ENCODE peak calls at places on chromosomes 16 and 17, in ten cellular contexts. One of them, this sample, is unnamed.
A peak's percentile ranks its signal among the peaks of the same experiment; 100 is the strongest.

GRCh38 chr17:48048321-48049140 is at the start of gene NFE2L1:
- DNase-seq in stimulated activated CD4-positive, alpha-beta T cell treated with anti-CD3 and anti-CD28 coated beads, Interleukin-1b, Interleukin-23, amount 100 ng/mL, for 24 hours: no peak
- DNase-seq in activated CD4-positive, alpha-beta T cell treated with anti-CD3 and anti-CD28 coated beads, Interleukin-2, amount 10 ng/mL, durations not matched to agents 7 days and 5 days: peak; percentile 33
- DNase-seq in BE2C: peak; percentile 91
- DNase-seq in HTR-8/SVneo: peak; percentile 98
- DNase-seq in mucosa of gallbladder: peak; percentile 88
- DNase-seq in EH: peak; percentile 94
- DNase-seq in T follicular helper cell: no peak
- DNase-seq in GF-D8: peak; percentile 70
- DNase-seq in CD8-positive, alpha-beta memory T cell: peak; percentile 25
- DNase-seq in this sample: peak; percentile 90

GRCh38 chr16:84292032-84292431 is 2.6 kb upstream of the WFDC1 start:
- DNase-seq in BE2C: no peak
- DNase-seq in GF-D8: no peak
- DNase-seq in activated CD4-positive, alpha-beta T cell treated with anti-CD3 and anti-CD28 coated beads, Interleukin-2, amount 10 ng/mL, durations not matched to agents 7 days and 5 days: no peak
- DNase-seq in mucosa of gallbladder: no peak
- DNase-seq in CD8-positive, alpha-beta memory T cell: no peak
- DNase-seq in HTR-8/SVneo: no peak
- DNase-seq in T follicular helper cell: no peak
- DNase-seq in stimulated activated CD4-positive, alpha-beta T cell treated with anti-CD3 and anti-CD28 coated beads, Interleukin-1b, Interleukin-23, amount 100 ng/mL, for 24 hours: no peak
- DNase-seq in EH: peak; percentile 66
- DNase-seq in this sample: no peak

GRCh38 chr17:21679256-21680146 is 12.8 kb upstream of the KCNJ18 start:
- DNase-seq in GF-D8: no peak
- DNase-seq in CD8-positive, alpha-beta memory T cell: no peak
- DNase-seq in mucosa of gallbladder: no peak
- DNase-seq in activated CD4-positive, alpha-beta T cell treated with anti-CD3 and anti-CD28 coated beads, Interleukin-2, amount 10 ng/mL, durations not matched to agents 7 days and 5 days: no peak
- DNase-seq in stimulated activated CD4-positive, alpha-beta T cell treated with anti-CD3 and anti-CD28 coated beads, Interleukin-1b, Interleukin-23, amount 100 ng/mL, for 24 hours: no peak
- DNase-seq in BE2C: no peak
- DNase-seq in HTR-8/SVneo: no peak
- DNase-seq in T follicular helper cell: no peak
- DNase-seq in EH: no peak
- DNase-seq in this sample: no peak

GRCh38 chr17:78347453-78347852 is 12.4 kb downstream of the SOCS3 start:
- DNase-seq in T follicular helper cell: no peak
- DNase-seq in GF-D8: no peak
- DNase-seq in EH: no peak
- DNase-seq in stimulated activated CD4-positive, alpha-beta T cell treated with anti-CD3 and anti-CD28 coated beads, Interleukin-1b, Interleukin-23, amount 100 ng/mL, for 24 hours: no peak
- DNase-seq in CD8-positive, alpha-beta memory T cell: no peak
- DNase-seq in mucosa of gallbladder: no peak
- DNase-seq in activated CD4-positive, alpha-beta T cell treated with anti-CD3 and anti-CD28 coated beads, Interleukin-2, amount 10 ng/mL, durations not matched to agents 7 days and 5 days: no peak
- DNase-seq in BE2C: no peak
- DNase-seq in HTR-8/SVneo: no peak
- DNase-seq in this sample: no peak

GRCh38 chr16:46763147-46763546 is 15.0 kb upstream of the MYLK3 start:
- DNase-seq in activated CD4-positive, alpha-beta T cell treated with anti-CD3 and anti-CD28 coated beads, Interleukin-2, amount 10 ng/mL, durations not matched to agents 7 days and 5 days: no peak
- DNase-seq in GF-D8: no peak
- DNase-seq in T follicular helper cell: no peak
- DNase-seq in EH: no peak
- DNase-seq in BE2C: peak; percentile 31
- DNase-seq in CD8-positive, alpha-beta memory T cell: no peak
- DNase-seq in mucosa of gallbladder: no peak
- DNase-seq in stimulated activated CD4-positive, alpha-beta T cell treated with anti-CD3 and anti-CD28 coated beads, Interleukin-1b, Interleukin-23, amount 100 ng/mL, for 24 hours: no peak
- DNase-seq in HTR-8/SVneo: no peak
- DNase-seq in this sample: peak; percentile 35

GRCh38 chr16:86421995-86422394 is 88.3 kb upstream of the FOXF1 start:
- DNase-seq in EH: no peak
- DNase-seq in HTR-8/SVneo: no peak
- DNase-seq in T follicular helper cell: no peak
- DNase-seq in BE2C: no peak
- DNase-seq in activated CD4-positive, alpha-beta T cell treated with anti-CD3 and anti-CD28 coated beads, Interleukin-2, amount 10 ng/mL, durations not matched to agents 7 days and 5 days: no peak
- DNase-seq in mucosa of gallbladder: no peak
- DNase-seq in CD8-positive, alpha-beta memory T cell: no peak
- DNase-seq in GF-D8: no peak
- DNase-seq in stimulated activated CD4-positive, alpha-beta T cell treated with anti-CD3 and anti-CD28 coated beads, Interleukin-1b, Interleukin-23, amount 100 ng/mL, for 24 hours: no peak
- DNase-seq in this sample: no peak

GRCh38 chr16:15461376-15461775 is 27.0 kb downstream of the BMERB1 start:
- DNase-seq in T follicular helper cell: no peak
- DNase-seq in GF-D8: no peak
- DNase-seq in CD8-positive, alpha-beta memory T cell: no peak
- DNase-seq in mucosa of gallbladder: no peak
- DNase-seq in EH: no peak
- DNase-seq in BE2C: no peak
- DNase-seq in activated CD4-positive, alpha-beta T cell treated with anti-CD3 and anti-CD28 coated beads, Interleukin-2, amount 10 ng/mL, durations not matched to agents 7 days and 5 days: no peak
- DNase-seq in HTR-8/SVneo: no peak
- DNase-seq in stimulated activated CD4-positive, alpha-beta T cell treated with anti-CD3 and anti-CD28 coated beads, Interleukin-1b, Interleukin-23, amount 100 ng/mL, for 24 hours: no peak
- DNase-seq in this sample: no peak

GRCh38 chr17:42252528-42253172 is 23.5 kb downstream of the STAT5B start:
- DNase-seq in BE2C: no peak
- DNase-seq in CD8-positive, alpha-beta memory T cell: no peak
- DNase-seq in stimulated activated CD4-positive, alpha-beta T cell treated with anti-CD3 and anti-CD28 coated beads, Interleukin-1b, Interleukin-23, amount 100 ng/mL, for 24 hours: no peak
- DNase-seq in EH: peak; percentile 74
- DNase-seq in activated CD4-positive, alpha-beta T cell treated with anti-CD3 and anti-CD28 coated beads, Interleukin-2, amount 10 ng/mL, durations not matched to agents 7 days and 5 days: no peak
- DNase-seq in T follicular helper cell: no peak
- DNase-seq in mucosa of gallbladder: no peak
- DNase-seq in GF-D8: no peak
- DNase-seq in HTR-8/SVneo: peak; percentile 59
- DNase-seq in this sample: peak; percentile 80

GRCh38 chr17:954431-955164 is 25.0 kb downstream of the NXN start:
- DNase-seq in activated CD4-positive, alpha-beta T cell treated with anti-CD3 and anti-CD28 coated beads, Interleukin-2, amount 10 ng/mL, durations not matched to agents 7 days and 5 days: no peak
- DNase-seq in mucosa of gallbladder: peak; percentile 26
- DNase-seq in EH: peak; percentile 68
- DNase-seq in BE2C: no peak
- DNase-seq in stimulated activated CD4-positive, alpha-beta T cell treated with anti-CD3 and anti-CD28 coated beads, Interleukin-1b, Interleukin-23, amount 100 ng/mL, for 24 hours: no peak
- DNase-seq in CD8-positive, alpha-beta memory T cell: no peak
- DNase-seq in GF-D8: no peak
- DNase-seq in HTR-8/SVneo: peak; percentile 84
- DNase-seq in T follicular helper cell: no peak
- DNase-seq in this sample: peak; percentile 40

GRCh38 chr16:58128181-58128631 is 975 bp downstream of the CFAP20 start:
- DNase-seq in EH: no peak
- DNase-seq in mucosa of gallbladder: no peak
- DNase-seq in GF-D8: no peak
- DNase-seq in activated CD4-positive, alpha-beta T cell treated with anti-CD3 and anti-CD28 coated beads, Interleukin-2, amount 10 ng/mL, durations not matched to agents 7 days and 5 days: no peak
- DNase-seq in HTR-8/SVneo: no peak
- DNase-seq in stimulated activated CD4-positive, alpha-beta T cell treated with anti-CD3 and anti-CD28 coated beads, Interleukin-1b, Interleukin-23, amount 100 ng/mL, for 24 hours: no peak
- DNase-seq in T follicular helper cell: no peak
- DNase-seq in CD8-positive, alpha-beta memory T cell: no peak
- DNase-seq in BE2C: no peak
- DNase-seq in this sample: peak; percentile 22

GRCh38 chr17:49694847-49695697 is 12.7 kb downstream of the SLC35B1 start:
- DNase-seq in stimulated activated CD4-positive, alpha-beta T cell treated with anti-CD3 and anti-CD28 coated beads, Interleukin-1b, Interleukin-23, amount 100 ng/mL, for 24 hours: peak; percentile 56
- DNase-seq in CD8-positive, alpha-beta memory T cell: peak; percentile 50
- DNase-seq in mucosa of gallbladder: peak; percentile 60
- DNase-seq in EH: peak; percentile 35
- DNase-seq in BE2C: peak; percentile 58
- DNase-seq in HTR-8/SVneo: peak; percentile 57
- DNase-seq in T follicular helper cell: peak; percentile 44
- DNase-seq in GF-D8: no peak
- DNase-seq in activated CD4-positive, alpha-beta T cell treated with anti-CD3 and anti-CD28 coated beads, Interleukin-2, amount 10 ng/mL, durations not matched to agents 7 days and 5 days: peak; percentile 73
- DNase-seq in this sample: peak; percentile 28

GRCh38 chr17:81349397-81350319 is 45.6 kb upstream of the BAHCC1 start:
- DNase-seq in T follicular helper cell: no peak
- DNase-seq in GF-D8: no peak
- DNase-seq in EH: peak; percentile 50
- DNase-seq in BE2C: peak; percentile 60
- DNase-seq in stimulated activated CD4-positive, alpha-beta T cell treated with anti-CD3 and anti-CD28 coated beads, Interleukin-1b, Interleukin-23, amount 100 ng/mL, for 24 hours: no peak
- DNase-seq in HTR-8/SVneo: peak; percentile 78
- DNase-seq in activated CD4-positive, alpha-beta T cell treated with anti-CD3 and anti-CD28 coated beads, Interleukin-2, amount 10 ng/mL, durations not matched to agents 7 days and 5 days: no peak
- DNase-seq in mucosa of gallbladder: no peak
- DNase-seq in CD8-positive, alpha-beta memory T cell: no peak
- DNase-seq in this sample: peak; percentile 38

GRCh38 chr16:30659507-30660423 is 1.5 kb downstream of the FBRS start:
- DNase-seq in activated CD4-positive, alpha-beta T cell treated with anti-CD3 and anti-CD28 coated beads, Interleukin-2, amount 10 ng/mL, durations not matched to agents 7 days and 5 days: peak; percentile 48
- DNase-seq in CD8-positive, alpha-beta memory T cell: peak; percentile 52
- DNase-seq in EH: peak; percentile 27
- DNase-seq in HTR-8/SVneo: no peak
- DNase-seq in mucosa of gallbladder: no peak
- DNase-seq in stimulated activated CD4-positive, alpha-beta T cell treated with anti-CD3 and anti-CD28 coated beads, Interleukin-1b, Interleukin-23, amount 100 ng/mL, for 24 hours: peak; percentile 37
- DNase-seq in T follicular helper cell: peak; percentile 30
- DNase-seq in GF-D8: no peak
- DNase-seq in BE2C: peak; percentile 73
- DNase-seq in this sample: peak; percentile 37

GRCh38 chr17:12035713-12036112 is 15.0 kb downstream of the MAP2K4 start:
- DNase-seq in EH: no peak
- DNase-seq in T follicular helper cell: no peak
- DNase-seq in GF-D8: no peak
- DNase-seq in mucosa of gallbladder: no peak
- DNase-seq in HTR-8/SVneo: no peak
- DNase-seq in CD8-positive, alpha-beta memory T cell: no peak
- DNase-seq in BE2C: no peak
- DNase-seq in activated CD4-positive, alpha-beta T cell treated with anti-CD3 and anti-CD28 coated beads, Interleukin-2, amount 10 ng/mL, durations not matched to agents 7 days and 5 days: no peak
- DNase-seq in stimulated activated CD4-positive, alpha-beta T cell treated with anti-CD3 and anti-CD28 coated beads, Interleukin-1b, Interleukin-23, amount 100 ng/mL, for 24 hours: no peak
- DNase-seq in this sample: no peak

GRCh38 chr17:28724500-28725165 is 1.4 kb downstream of the TLCD1 start:
- DNase-seq in HTR-8/SVneo: no peak
- DNase-seq in T follicular helper cell: no peak
- DNase-seq in mucosa of gallbladder: no peak
- DNase-seq in BE2C: no peak
- DNase-seq in GF-D8: no peak
- DNase-seq in EH: no peak
- DNase-seq in CD8-positive, alpha-beta memory T cell: no peak
- DNase-seq in activated CD4-positive, alpha-beta T cell treated with anti-CD3 and anti-CD28 coated beads, Interleukin-2, amount 10 ng/mL, durations not matched to agents 7 days and 5 days: no peak
- DNase-seq in stimulated activated CD4-positive, alpha-beta T cell treated with anti-CD3 and anti-CD28 coated beads, Interleukin-1b, Interleukin-23, amount 100 ng/mL, for 24 hours: no peak
- DNase-seq in this sample: no peak

GRCh38 chr16:27033281-27033680 is 33.4 kb upstream of the C16orf82 start:
- DNase-seq in HTR-8/SVneo: no peak
- DNase-seq in T follicular helper cell: no peak
- DNase-seq in CD8-positive, alpha-beta memory T cell: no peak
- DNase-seq in BE2C: no peak
- DNase-seq in GF-D8: no peak
- DNase-seq in activated CD4-positive, alpha-beta T cell treated with anti-CD3 and anti-CD28 coated beads, Interleukin-2, amount 10 ng/mL, durations not matched to agents 7 days and 5 days: no peak
- DNase-seq in mucosa of gallbladder: no peak
- DNase-seq in stimulated activated CD4-positive, alpha-beta T cell treated with anti-CD3 and anti-CD28 coated beads, Interleukin-1b, Interleukin-23, amount 100 ng/mL, for 24 hours: no peak
- DNase-seq in EH: no peak
- DNase-seq in this sample: no peak

GRCh38 chr16:2761886-2762583 is 9.6 kb downstream of the SRRM2 start:
- DNase-seq in CD8-positive, alpha-beta memory T cell: no peak
- DNase-seq in stimulated activated CD4-positive, alpha-beta T cell treated with anti-CD3 and anti-CD28 coated beads, Interleukin-1b, Interleukin-23, amount 100 ng/mL, for 24 hours: no peak
- DNase-seq in HTR-8/SVneo: no peak
- DNase-seq in EH: no peak
- DNase-seq in T follicular helper cell: no peak
- DNase-seq in mucosa of gallbladder: no peak
- DNase-seq in activated CD4-positive, alpha-beta T cell treated with anti-CD3 and anti-CD28 coated beads, Interleukin-2, amount 10 ng/mL, durations not matched to agents 7 days and 5 days: no peak
- DNase-seq in GF-D8: no peak
- DNase-seq in BE2C: no peak
- DNase-seq in this sample: no peak